ENCODE peak calls at places on chromosome 11, in seven cellular contexts. L, C, S, N, I, M and B are unnamed samples.

GRCh38 chr11:12007769-12008737 is at the start of gene DKK3:
- DNase-seq in S (no peak), M (peak; percentile 62), L (no peak), I (no peak), N (peak; percentile 74), C (peak; percentile 78), B (no peak)

GRCh38 chr11:125257185-125257584 is 92.6 kb downstream of the PKNOX2 start:
- DNase-seq in L (no peak), C (peak; percentile 91), N (no peak), M (no peak), S (no peak), I (no peak), B (no peak)

GRCh38 chr11:7651140-7651551 is 22.2 kb downstream of the CYB5R2 start:
- DNase-seq in S (no peak), C (peak; percentile 25), N (peak; percentile 85), M (no peak), I (no peak), L (no peak), B (no peak)

GRCh38 chr11:113546757-113547507 is 71.7 kb upstream of the DRD2 start:
- DNase-seq in C (peak; percentile 20), L (no peak), M (peak; percentile 89), S (no peak), I (no peak), N (peak; percentile 99), B (no peak)

GRCh38 chr11:120248551-120249278 is 8.8 kb downstream of the POU2F3 start:
- DNase-seq in I (no peak), N (peak; percentile 90), S (no peak), L (no peak), M (no peak), C (no peak), B (no peak)

GRCh38 chr11:76073716-76074115 is 132.6 kb downstream of the WNT11 start:
- DNase-seq in L (no peak), S (no peak), M (no peak), N (no peak), I (no peak), C (no peak), B (no peak)

GRCh38 chr11:32489464-32489863 is 54.1 kb upstream of the WT1 start:
- DNase-seq in S (no peak), L (no peak), I (no peak), M (no peak), N (no peak), C (peak; percentile 69), B (no peak)

GRCh38 chr11:45671246-45672171 is 6.1 kb upstream of the CHST1 start:
- DNase-seq in S (no peak), L (no peak), N (no peak), M (no peak), C (no peak), I (no peak), B (no peak)

GRCh38 chr11:110710520-110711381 is 1.5 kb downstream of the ARHGAP20 start:
- DNase-seq in M (peak; percentile 31), N (peak; percentile 25), S (peak; percentile 83), L (no peak), I (peak; percentile 14), C (peak; percentile 73), B (no peak)

GRCh38 chr11:68980776-68981065 is at the start of gene MRGPRD:
- DNase-seq in N (no peak), M (no peak), S (no peak), L (no peak), C (no peak), I (no peak), B (no peak)

GRCh38 chr11:114291847-114292680 is 4.1 kb upstream of the NNMT start:
- DNase-seq in C (no peak), N (peak; percentile 80), L (no peak), S (no peak), I (no peak), M (no peak), B (no peak)

GRCh38 chr11:67504023-67504949 is 877 bp downstream of the PITPNM1 start:
- DNase-seq in N (peak; percentile 45), C (peak; percentile 73), L (no peak), S (no peak), M (peak; percentile 56), I (peak; percentile 44), B (no peak)